ENCODE peak calls at places on chromosomes 4 and X, in ten cellular contexts. M is GM13977; P is HFFc6; A is fibroblast of villous mesenchyme; N is astrocyte of the spinal cord; E is mesothelial cell of epicardium; U is CD4-positive, alpha-beta T cell; R is adrenal gland; S is neural crest cell; C is neural progenitor cell. V is an unnamed sample.

GRCh38 chr4:165403667-165404066 is 24.9 kb downstream of the CPE start:
- DNase-seq in C (no peak), R (no peak), N (no peak), A (no peak), U (no peak), E (no peak), S (no peak), P (no peak), M (no peak), V (peak)

GRCh38 chrX:130055103-130055502 is 55.2 kb downstream of the ELF4 start:
- DNase-seq in E (no peak), M (no peak), U (no peak), P (peak), S (no peak), C (no peak), R (no peak), N (peak), A (peak), V (no peak)

GRCh38 chr4:110198472-110199419 is at the start of gene ELOVL6:
- DNase-seq in A (peak), S (peak), P (peak), C (peak), E (peak), U (peak), N (peak), M (peak), R (peak), V (peak)

GRCh38 chrX:50877310-50877709 is 33.2 kb upstream of the BMP15 start:
- DNase-seq in S (no peak), C (no peak), P (no peak), M (no peak), A (peak), U (no peak), N (peak), E (no peak), R (no peak), V (no peak)

GRCh38 chrX:131595120-131595519 is 51.2 kb downstream of the OR13H1 start:
- DNase-seq in U (no peak), N (no peak), M (no peak), R (no peak), C (no peak), E (no peak), A (peak), P (no peak), S (no peak), V (no peak)

GRCh38 chrX:78102100-78102499 is 1.9 kb upstream of the PGK1 start:
- DNase-seq in R (no peak), E (no peak), M (no peak), N (no peak), U (no peak), A (peak), S (no peak), C (no peak), P (peak), V (no peak)

GRCh38 chr4:186693159-186693815 is 30.4 kb downstream of the FAT1 start:
- DNase-seq in M (no peak), S (no peak), U (no peak), A (peak), R (no peak), P (peak), N (peak), C (no peak), E (no peak), V (no peak)

GRCh38 chr4:105978684-105979296 is 83.5 kb downstream of the NPNT start:
- DNase-seq in C (no peak), E (no peak), M (no peak), P (peak), N (peak), S (no peak), U (no peak), A (peak), R (no peak), V (peak)

GRCh38 chr4:184099541-184099966 is 118.1 kb downstream of the ENPP6 start:
- DNase-seq in P (no peak), A (no peak), U (no peak), N (no peak), R (no peak), S (no peak), E (no peak), M (peak), C (no peak), V (no peak)

GRCh38 chrX:147848009-147848408 is 63.7 kb upstream of the FMR1 start:
- DNase-seq in M (no peak), E (no peak), S (no peak), R (no peak), U (no peak), C (no peak), N (no peak), A (no peak), P (no peak), V (no peak)

GRCh38 chr4:8741513-8742226 is 130.0 kb downstream of the HMX1 start:
- DNase-seq in S (no peak), R (no peak), P (no peak), M (no peak), U (no peak), E (peak), C (no peak), N (no peak), A (no peak), V (no peak)

GRCh38 chr4:997375-998071 is 4.3 kb upstream of the SLC26A1 start:
- DNase-seq in U (no peak), N (no peak), S (no peak), P (no peak), M (no peak), E (no peak), R (peak), A (no peak), C (peak), V (peak)

GRCh38 chr4:96525901-96526300 is 686.0 kb downstream of the PDHA2 start:
- DNase-seq in N (peak), S (no peak), M (no peak), E (no peak), R (no peak), C (no peak), U (no peak), A (no peak), P (no peak), V (no peak)

GRCh38 chr4:60250657-60251056 is 949.5 kb upstream of the ADGRL3 start:
- DNase-seq in S (no peak), M (no peak), P (no peak), U (no peak), C (no peak), A (no peak), R (no peak), N (no peak), E (no peak), V (no peak)

GRCh38 chr4:15116509-15117079 is 114.3 kb downstream of the CPEB2 start:
- DNase-seq in A (no peak), M (no peak), N (no peak), U (no peak), C (no peak), E (no peak), S (no peak), R (no peak), P (no peak), V (no peak)

GRCh38 chr4:73735231-73735630 is 5.1 kb upstream of the CXCL8 start:
- DNase-seq in M (peak), C (no peak), N (peak), S (no peak), E (no peak), P (peak), U (no peak), R (no peak), A (peak), V (no peak)

GRCh38 chr4:154164931-154165839 is 326.4 kb downstream of the DCHS2 start:
- DNase-seq in E (no peak), R (no peak), C (no peak), P (peak), U (no peak), S (no peak), A (peak), M (peak), N (peak), V (no peak)

GRCh38 chr4:158042591-158043030 is 130.2 kb downstream of the GASK1B start:
- DNase-seq in N (peak), R (no peak), C (no peak), M (no peak), P (peak), U (no peak), A (peak), E (no peak), S (no peak), V (no peak)

GRCh38 chr4:8321220-8321619 is 51.7 kb downstream of the HTRA3 start:
- DNase-seq in P (no peak), R (no peak), E (no peak), N (no peak), M (no peak), S (no peak), U (no peak), A (no peak), C (no peak), V (no peak)

GRCh38 chr4:128776794-128777216 is 32.7 kb upstream of the JADE1 start:
- DNase-seq in P (peak), S (no peak), R (peak), E (no peak), A (peak), N (peak), U (no peak), C (no peak), M (no peak), V (peak)

GRCh38 chr4:184444215-184444952 is 30.0 kb downstream of the IRF2 start:
- DNase-seq in E (no peak), M (no peak), R (no peak), U (no peak), N (peak), C (no peak), A (peak), P (no peak), S (no peak), V (no peak)

GRCh38 chr4:187294861-187295260 is 571.2 kb upstream of the FAT1 start:
- DNase-seq in C (no peak), P (peak), N (no peak), S (no peak), R (no peak), U (no peak), A (peak), E (no peak), M (no peak), V (no peak)

GRCh38 chrX:16836371-16836770 is 33.8 kb downstream of the RBBP7 start:
- DNase-seq in U (no peak), C (peak), A (no peak), R (peak), M (no peak), S (peak), P (no peak), E (no peak), N (no peak), V (peak)

GRCh38 chr4:56755901-56756300 is 65.6 kb downstream of the SPINK2 start:
- DNase-seq in M (no peak), C (no peak), A (peak), U (no peak), E (no peak), S (no peak), N (peak), P (peak), R (no peak), V (no peak)

GRCh38 chr4:151563194-151563593 is 154.2 kb downstream of the FHIP1A start:
- DNase-seq in A (no peak), E (no peak), S (no peak), N (peak), C (no peak), M (no peak), R (peak), U (no peak), P (no peak), V (no peak)

GRCh38 chrX:22934640-22935039 is 65.1 kb upstream of the DDX53 start:
- DNase-seq in N (no peak), E (no peak), R (no peak), S (no peak), C (no peak), P (no peak), M (no peak), A (no peak), U (no peak), V (no peak)

GRCh38 chr4:22962186-22962786 is 269.5 kb downstream of the GBA3 start:
- DNase-seq in S (peak), P (no peak), E (no peak), N (peak), C (peak), R (no peak), A (peak), U (no peak), M (no peak), V (no peak)

GRCh38 chr4:170687751-170688150 is 598.0 kb upstream of the AADAT start:
- DNase-seq in S (no peak), M (no peak), N (no peak), A (no peak), U (no peak), P (no peak), E (no peak), C (no peak), R (no peak), V (no peak)
- TF ChIP-seq CTCF in S (no peak), M (no peak), N (no peak), A (no peak), U (no peak), P (no peak), E (no peak), C (no peak), R (no peak), V (no peak)

GRCh38 chr4:147513952-147514351 is 33.1 kb downstream of the EDNRA start:
- DNase-seq in A (no peak), C (no peak), M (no peak), U (no peak), N (no peak), P (no peak), E (no peak), S (no peak), R (no peak), V (no peak)
- TF ChIP-seq CTCF in A (peak), C (peak), M (no peak), U (no peak), N (peak), P (peak), E (peak), S (peak), R (no peak), V (no peak)

DNA sequence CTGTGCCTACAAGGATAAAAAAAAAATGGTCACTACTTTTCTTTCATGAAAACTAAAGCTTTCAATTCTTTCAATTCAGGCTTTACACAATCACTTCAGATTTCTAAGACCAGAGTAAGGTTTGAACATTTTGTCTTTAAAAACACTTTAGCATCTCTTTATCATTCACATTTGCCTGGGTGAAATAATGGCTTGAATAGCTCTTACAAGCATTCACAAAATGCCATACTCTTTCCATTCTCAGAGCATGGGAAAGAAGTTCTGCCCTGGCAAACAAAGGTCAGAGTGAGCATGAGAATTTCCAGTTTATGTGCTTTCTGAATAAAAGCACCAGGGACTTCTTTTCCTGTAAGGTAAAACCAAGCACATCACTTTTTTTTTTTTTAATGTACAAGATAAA is 64.7 kb downstream of the CD40LG start:
- DNase-seq in E (no peak), A (no peak), C (no peak), U (no peak), S (no peak), N (no peak), M (no peak), P (no peak), R (no peak), V (no peak)
- TF ChIP-seq CTCF in E (no peak), A (no peak), C (no peak), U (no peak), S (no peak), N (no peak), M (no peak), P (no peak), R (no peak), V (no peak)

GRCh38 chrX:113950081-113950678 is 633.7 kb upstream of the HTR2C start:
- DNase-seq in A (no peak), N (no peak), U (no peak), S (no peak), P (no peak), R (no peak), M (no peak), E (no peak), C (peak), V (no peak)

DNA sequence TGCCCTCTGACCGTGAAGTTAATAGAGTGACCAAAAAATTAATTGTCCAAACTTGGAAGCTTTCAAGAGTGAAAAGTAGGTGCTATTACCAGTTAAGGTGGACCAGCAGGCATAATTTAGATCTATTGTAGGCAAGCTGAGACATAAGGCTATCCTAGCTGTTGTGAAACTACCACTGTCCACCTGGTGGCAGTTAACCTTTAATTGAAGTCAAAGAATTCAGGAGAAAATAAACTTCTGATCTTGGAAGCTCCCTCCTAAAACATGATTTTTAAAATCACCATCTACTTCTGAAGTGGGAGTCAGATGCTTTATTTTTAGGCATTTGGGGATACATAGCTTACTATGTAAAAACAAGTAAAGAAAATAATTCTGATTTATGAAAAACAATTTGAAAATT is 636.3 kb upstream of the HTR2C start:
- DNase-seq in N (no peak), P (no peak), R (no peak), A (no peak), M (no peak), E (no peak), S (no peak), C (peak), U (no peak), V (no peak)
- TF ChIP-seq CTCF in N (no peak), P (no peak), R (no peak), A (no peak), M (no peak), E (no peak), S (peak), C (peak), U (no peak), V (no peak)

V was measured in BE2C.